ENCODE peak calls at places on chromosomes 6 and 20, in eight cellular contexts. One of them, this sample, is unnamed.

GRCh38 chr6:41239467-41240159 is 11.5 kb downstream of the TREML4 start:
- DNase-seq in CD8-positive, alpha-beta T cell: no peak
- DNase-seq in PC-3: no peak
- DNase-seq in naive thymus-derived CD4-positive, alpha-beta T cell: no peak
- DNase-seq in adrenal gland: no peak
- DNase-seq in CD8-positive, alpha-beta memory T cell: no peak
- DNase-seq in astrocyte: no peak
- DNase-seq in aorta: no peak
- DNase-seq in this sample: no peak

GRCh38 chr20:57804470-57805250 is 94.8 kb upstream of the PMEPA1 start:
- DNase-seq in CD8-positive, alpha-beta memory T cell: no peak
- DNase-seq in astrocyte: no peak
- DNase-seq in adrenal gland: no peak
- DNase-seq in PC-3: no peak
- DNase-seq in naive thymus-derived CD4-positive, alpha-beta T cell: no peak
- DNase-seq in aorta: no peak
- DNase-seq in CD8-positive, alpha-beta T cell: no peak
- DNase-seq in this sample: no peak

GRCh38 chr20:6466065-6466810 is 301.2 kb upstream of the BMP2 start:
- DNase-seq in naive thymus-derived CD4-positive, alpha-beta T cell: no peak
- DNase-seq in CD8-positive, alpha-beta memory T cell: no peak
- DNase-seq in PC-3: peak; percentile 27
- DNase-seq in astrocyte: peak; percentile 30
- DNase-seq in adrenal gland: no peak
- DNase-seq in aorta: no peak
- DNase-seq in CD8-positive, alpha-beta T cell: no peak
- DNase-seq in this sample: no peak

GRCh38 chr6:64467656-64468055 is 832.1 kb downstream of the PHF3 start:
- DNase-seq in astrocyte: no peak
- DNase-seq in CD8-positive, alpha-beta memory T cell: no peak
- DNase-seq in adrenal gland: no peak
- DNase-seq in CD8-positive, alpha-beta T cell: no peak
- DNase-seq in PC-3: no peak
- DNase-seq in aorta: peak; percentile 38
- DNase-seq in naive thymus-derived CD4-positive, alpha-beta T cell: no peak
- DNase-seq in this sample: no peak

GRCh38 chr20:4160761-4161305 is 145.5 kb upstream of the RNF24 start:
- DNase-seq in aorta: peak; percentile 86
- DNase-seq in PC-3: peak; percentile 38
- DNase-seq in CD8-positive, alpha-beta memory T cell: no peak
- DNase-seq in naive thymus-derived CD4-positive, alpha-beta T cell: no peak
- DNase-seq in adrenal gland: no peak
- DNase-seq in CD8-positive, alpha-beta T cell: no peak
- DNase-seq in astrocyte: peak; percentile 54
- DNase-seq in this sample: no peak

GRCh38 chr6:134564705-134565104 is 246.8 kb upstream of the SGK1 start:
- DNase-seq in PC-3: no peak
- DNase-seq in astrocyte: no peak
- DNase-seq in adrenal gland: no peak
- DNase-seq in CD8-positive, alpha-beta memory T cell: no peak
- DNase-seq in aorta: no peak
- DNase-seq in CD8-positive, alpha-beta T cell: no peak
- DNase-seq in naive thymus-derived CD4-positive, alpha-beta T cell: no peak
- DNase-seq in this sample: no peak

GRCh38 chr6:74507649-74508048 is 698.2 kb downstream of the COL12A1 start:
- DNase-seq in astrocyte: no peak
- DNase-seq in adrenal gland: no peak
- DNase-seq in CD8-positive, alpha-beta memory T cell: no peak
- DNase-seq in aorta: no peak
- DNase-seq in CD8-positive, alpha-beta T cell: no peak
- DNase-seq in naive thymus-derived CD4-positive, alpha-beta T cell: no peak
- DNase-seq in PC-3: no peak
- DNase-seq in this sample: no peak

GRCh38 chr6:79949235-79949634 is 1.9 kb upstream of the ELOVL4 start:
- DNase-seq in adrenal gland: peak; percentile 24
- DNase-seq in CD8-positive, alpha-beta T cell: peak; percentile 60
- DNase-seq in aorta: no peak
- DNase-seq in astrocyte: peak; percentile 46
- DNase-seq in naive thymus-derived CD4-positive, alpha-beta T cell: peak; percentile 52
- DNase-seq in CD8-positive, alpha-beta memory T cell: peak; percentile 50
- DNase-seq in PC-3: peak; percentile 66
- DNase-seq in this sample: no peak

GRCh38 chr6:1242439-1242838 is 69.5 kb upstream of the FOXQ1 start:
- DNase-seq in CD8-positive, alpha-beta memory T cell: no peak
- DNase-seq in aorta: no peak
- DNase-seq in CD8-positive, alpha-beta T cell: no peak
- DNase-seq in adrenal gland: no peak
- DNase-seq in PC-3: no peak
- DNase-seq in astrocyte: no peak
- DNase-seq in naive thymus-derived CD4-positive, alpha-beta T cell: no peak
- DNase-seq in this sample: no peak

GRCh38 chr6:5619249-5619648 is 357.9 kb downstream of the FARS2 start:
- DNase-seq in adrenal gland: no peak
- DNase-seq in PC-3: no peak
- DNase-seq in astrocyte: no peak
- DNase-seq in CD8-positive, alpha-beta T cell: peak; percentile 59
- DNase-seq in naive thymus-derived CD4-positive, alpha-beta T cell: peak; percentile 34
- DNase-seq in CD8-positive, alpha-beta memory T cell: peak; percentile 23
- DNase-seq in aorta: no peak
- DNase-seq in this sample: no peak

GRCh38 chr6:145688493-145688905 is 46.8 kb downstream of the EPM2A start:
- DNase-seq in CD8-positive, alpha-beta T cell: no peak
- DNase-seq in astrocyte: peak; percentile 71
- DNase-seq in CD8-positive, alpha-beta memory T cell: no peak
- DNase-seq in aorta: no peak
- DNase-seq in adrenal gland: no peak
- DNase-seq in naive thymus-derived CD4-positive, alpha-beta T cell: no peak
- DNase-seq in PC-3: peak; percentile 71
- DNase-seq in this sample: no peak

GRCh38 chr6:79941489-79942151 is 5.7 kb downstream of the ELOVL4 start:
- DNase-seq in adrenal gland: no peak
- DNase-seq in astrocyte: no peak
- DNase-seq in naive thymus-derived CD4-positive, alpha-beta T cell: no peak
- DNase-seq in CD8-positive, alpha-beta T cell: no peak
- DNase-seq in aorta: no peak
- DNase-seq in CD8-positive, alpha-beta memory T cell: no peak
- DNase-seq in PC-3: no peak
- DNase-seq in this sample: no peak

GRCh38 chr6:97049254-97050004 is 124.9 kb downstream of the KLHL32 start:
- DNase-seq in CD8-positive, alpha-beta T cell: no peak
- DNase-seq in naive thymus-derived CD4-positive, alpha-beta T cell: no peak
- DNase-seq in PC-3: no peak
- DNase-seq in astrocyte: no peak
- DNase-seq in CD8-positive, alpha-beta memory T cell: no peak
- DNase-seq in adrenal gland: no peak
- DNase-seq in aorta: no peak
- DNase-seq in this sample: no peak

GRCh38 chr6:66508433-66508832 is 801.4 kb upstream of the EYS start:
- DNase-seq in adrenal gland: no peak
- DNase-seq in astrocyte: peak; percentile 49
- DNase-seq in PC-3: peak; percentile 38
- DNase-seq in naive thymus-derived CD4-positive, alpha-beta T cell: no peak
- DNase-seq in aorta: no peak
- DNase-seq in CD8-positive, alpha-beta T cell: no peak
- DNase-seq in CD8-positive, alpha-beta memory T cell: no peak
- DNase-seq in this sample: no peak

DNA sequence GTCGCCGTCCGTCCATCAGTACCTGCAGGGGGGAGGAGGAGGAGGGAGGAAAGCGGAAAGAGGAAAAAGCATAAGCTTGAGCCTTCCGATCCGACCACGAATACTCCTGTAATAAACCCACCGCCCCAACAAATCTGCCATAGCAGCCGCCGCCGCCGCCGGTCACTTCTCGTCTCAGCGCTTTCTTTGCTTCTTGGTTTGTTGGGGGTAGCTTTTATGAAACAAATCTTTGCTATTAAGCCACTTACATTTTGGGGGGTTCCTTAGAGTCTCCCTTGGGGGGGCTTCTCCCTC is 277 bp downstream of the ADGRB3 start:
- DNase-seq in CD8-positive, alpha-beta memory T cell: no peak
- DNase-seq in aorta: no peak
- DNase-seq in PC-3: no peak
- DNase-seq in astrocyte: no peak
- DNase-seq in CD8-positive, alpha-beta T cell: no peak
- DNase-seq in adrenal gland: no peak
- DNase-seq in naive thymus-derived CD4-positive, alpha-beta T cell: no peak
- DNase-seq in this sample: no peak
- H3K4me3 ChIP-seq in CD8-positive, alpha-beta memory T cell: peak overlapping the region; percentile 26
- H3K4me3 ChIP-seq in aorta: peak overlapping the region; percentile 84
- H3K4me3 ChIP-seq in PC-3: peak overlapping the region; percentile 72
- H3K4me3 ChIP-seq in astrocyte: peak overlapping the region; percentile 84
- H3K4me3 ChIP-seq in CD8-positive, alpha-beta T cell: peak overlapping the region; percentile 28
- H3K4me3 ChIP-seq in adrenal gland: peak overlapping the region; percentile 30
- H3K4me3 ChIP-seq in naive thymus-derived CD4-positive, alpha-beta T cell: peak overlapping the region; percentile 22
- H3K4me3 ChIP-seq in this sample: peak overlapping the region; percentile 49

DNA sequence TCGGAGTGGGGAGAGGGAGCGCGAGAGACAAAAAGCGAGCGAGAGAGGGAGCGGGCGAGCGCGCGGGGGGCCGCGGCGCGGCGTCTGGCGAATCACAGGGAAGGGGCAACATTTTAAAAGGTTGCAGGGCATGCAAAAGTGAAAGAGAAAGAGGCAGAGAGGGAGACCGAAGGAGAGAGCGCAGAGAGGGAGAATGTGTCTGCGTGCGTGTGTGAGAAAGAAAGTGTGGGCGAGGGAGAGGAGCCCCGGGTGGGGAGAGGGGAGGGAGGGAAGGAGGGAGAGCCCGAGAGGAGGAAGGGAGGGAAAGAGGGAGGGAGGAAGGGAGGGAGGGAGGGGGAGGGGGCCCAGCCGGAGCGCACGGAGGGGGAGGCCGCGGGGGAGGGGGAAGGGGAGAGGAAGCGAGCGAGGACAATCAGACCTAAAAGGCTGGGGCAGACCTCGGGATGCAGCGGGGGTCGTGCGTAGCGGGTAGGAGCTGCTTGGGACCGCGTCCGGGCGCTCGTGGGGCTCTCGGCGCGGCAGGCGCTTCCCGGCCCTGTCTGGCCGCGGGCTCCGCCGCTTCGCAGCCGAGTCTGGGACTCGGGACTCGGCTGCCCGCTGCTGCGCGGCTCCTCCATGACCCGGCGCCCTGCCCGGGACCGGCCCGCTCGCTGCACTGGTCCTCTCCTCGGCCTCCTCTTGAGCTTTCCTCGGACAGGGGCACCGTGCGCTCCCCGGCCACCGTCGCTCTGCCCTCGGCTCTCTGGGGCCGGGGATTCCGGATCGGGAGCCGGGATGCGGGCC is 2.5 kb downstream of the TFAP2A start:
- DNase-seq in CD8-positive, alpha-beta T cell: peak; percentile 46
- DNase-seq in PC-3: peak; percentile 84
- DNase-seq in aorta: no peak
- DNase-seq in CD8-positive, alpha-beta memory T cell: peak; percentile 18
- DNase-seq in adrenal gland: peak; percentile 43
- DNase-seq in naive thymus-derived CD4-positive, alpha-beta T cell: peak; percentile 35
- DNase-seq in astrocyte: peak; percentile 34
- DNase-seq in this sample: peak; percentile 99
- H3K27me3 ChIP-seq in CD8-positive, alpha-beta T cell: peaks cover 66% of the 10 kb centered on the region
- H3K27me3 ChIP-seq in PC-3: no peaks in the 10 kb centered on the region
- H3K27me3 ChIP-seq in aorta: no peaks in the 10 kb centered on the region
- H3K27me3 ChIP-seq in CD8-positive, alpha-beta memory T cell: peaks cover 64% of the 10 kb centered on the region
- H3K27me3 ChIP-seq in adrenal gland: peaks cover 73% of the 10 kb centered on the region
- H3K27me3 ChIP-seq in naive thymus-derived CD4-positive, alpha-beta T cell: peaks cover 49% of the 10 kb centered on the region
- H3K27me3 ChIP-seq in astrocyte: peaks cover 94% of the 10 kb centered on the region
- H3K27me3 ChIP-seq in this sample: no peaks in the 10 kb centered on the region

GRCh38 chr6:150723857-150724256 is 124.2 kb downstream of the PLEKHG1 start:
- DNase-seq in CD8-positive, alpha-beta memory T cell: no peak
- DNase-seq in aorta: no peak
- DNase-seq in naive thymus-derived CD4-positive, alpha-beta T cell: no peak
- DNase-seq in CD8-positive, alpha-beta T cell: no peak
- DNase-seq in astrocyte: peak; percentile 23
- DNase-seq in PC-3: peak; percentile 71
- DNase-seq in adrenal gland: no peak
- DNase-seq in this sample: no peak

GRCh38 chr6:150723056-150723658 is 123.5 kb downstream of the PLEKHG1 start:
- DNase-seq in CD8-positive, alpha-beta memory T cell: no peak
- DNase-seq in astrocyte: no peak
- DNase-seq in PC-3: no peak
- DNase-seq in adrenal gland: no peak
- DNase-seq in CD8-positive, alpha-beta T cell: no peak
- DNase-seq in aorta: no peak
- DNase-seq in naive thymus-derived CD4-positive, alpha-beta T cell: no peak
- DNase-seq in this sample: no peak

GRCh38 chr6:150720774-150721233 is 121.1 kb downstream of the PLEKHG1 start:
- DNase-seq in CD8-positive, alpha-beta T cell: no peak
- DNase-seq in PC-3: peak; percentile 88
- DNase-seq in astrocyte: peak; percentile 94
- DNase-seq in aorta: no peak
- DNase-seq in CD8-positive, alpha-beta memory T cell: no peak
- DNase-seq in naive thymus-derived CD4-positive, alpha-beta T cell: no peak
- DNase-seq in adrenal gland: no peak
- DNase-seq in this sample: no peak

GRCh38 chr6:150719861-150720260 is 120.2 kb downstream of the PLEKHG1 start:
- DNase-seq in astrocyte: peak; percentile 45
- DNase-seq in CD8-positive, alpha-beta T cell: no peak
- DNase-seq in PC-3: no peak
- DNase-seq in CD8-positive, alpha-beta memory T cell: no peak
- DNase-seq in adrenal gland: no peak
- DNase-seq in naive thymus-derived CD4-positive, alpha-beta T cell: no peak
- DNase-seq in aorta: no peak
- DNase-seq in this sample: no peak

GRCh38 chr6:150721411-150722266 is 122.0 kb downstream of the PLEKHG1 start:
- DNase-seq in CD8-positive, alpha-beta T cell: no peak
- DNase-seq in naive thymus-derived CD4-positive, alpha-beta T cell: no peak
- DNase-seq in CD8-positive, alpha-beta memory T cell: no peak
- DNase-seq in aorta: no peak
- DNase-seq in adrenal gland: no peak
- DNase-seq in PC-3: no peak
- DNase-seq in astrocyte: no peak
- DNase-seq in this sample: no peak
- H3K4me3 ChIP-seq in CD8-positive, alpha-beta T cell: no peak overlapping the region
- H3K4me3 ChIP-seq in naive thymus-derived CD4-positive, alpha-beta T cell: no peak overlapping the region
- H3K4me3 ChIP-seq in CD8-positive, alpha-beta memory T cell: no peak overlapping the region
- H3K4me3 ChIP-seq in aorta: no peak overlapping the region
- H3K4me3 ChIP-seq in adrenal gland: no peak overlapping the region
- H3K4me3 ChIP-seq in PC-3: peak overlapping the region; percentile 31
- H3K4me3 ChIP-seq in astrocyte: peak overlapping the region; percentile 39
- H3K4me3 ChIP-seq in this sample: no peak overlapping the region

DNA sequence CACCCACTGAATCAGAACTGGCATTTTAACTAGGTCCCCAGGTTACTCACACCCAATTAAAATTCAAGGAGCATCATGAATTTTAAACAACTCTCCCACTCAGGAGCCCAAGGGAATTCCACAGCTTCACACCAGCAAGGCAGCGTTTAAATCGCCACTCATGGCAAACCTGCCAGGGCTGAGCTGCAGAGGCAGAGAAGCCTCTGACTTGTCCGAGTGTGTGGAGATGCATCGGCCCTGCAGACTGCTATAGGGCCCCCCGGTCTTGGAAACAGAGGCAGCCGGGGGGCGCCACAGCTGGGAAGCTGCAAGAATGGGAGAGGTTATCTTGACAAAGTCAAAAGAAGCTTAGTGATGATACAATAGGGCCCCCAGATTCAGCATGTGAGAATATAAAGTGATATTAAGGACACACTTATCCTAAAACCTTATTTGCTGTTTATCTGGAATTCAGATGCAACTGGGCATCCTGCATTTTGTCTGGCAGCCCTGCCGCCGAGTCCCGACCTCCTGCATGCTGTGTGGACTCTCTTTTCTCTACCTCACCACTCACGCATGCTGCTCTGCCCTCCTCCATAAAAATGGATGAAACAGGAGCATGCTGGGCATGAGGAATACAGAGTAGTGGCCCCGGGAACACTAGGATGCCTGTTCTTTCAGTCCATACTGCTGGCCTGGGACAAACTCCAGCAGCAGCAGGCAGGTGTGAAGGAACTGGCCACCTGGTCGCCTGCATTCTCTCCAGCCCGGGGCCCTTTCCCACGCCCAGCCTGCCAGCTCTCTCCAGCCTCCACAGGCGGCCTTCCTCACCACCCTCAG is 126.1 kb downstream of the PXDC1 start:
- DNase-seq in CD8-positive, alpha-beta T cell: no peak
- DNase-seq in adrenal gland: no peak
- DNase-seq in CD8-positive, alpha-beta memory T cell: no peak
- DNase-seq in aorta: no peak
- DNase-seq in astrocyte: no peak
- DNase-seq in naive thymus-derived CD4-positive, alpha-beta T cell: no peak
- DNase-seq in PC-3: no peak
- DNase-seq in this sample: no peak
- H3K27me3 ChIP-seq in CD8-positive, alpha-beta T cell: no peaks in the 10 kb centered on the region
- H3K27me3 ChIP-seq in adrenal gland: peaks cover 13% of the 10 kb centered on the region
- H3K27me3 ChIP-seq in CD8-positive, alpha-beta memory T cell: peaks cover 15% of the 10 kb centered on the region
- H3K27me3 ChIP-seq in aorta: no peaks in the 10 kb centered on the region
- H3K27me3 ChIP-seq in astrocyte: peaks cover 20% of the 10 kb centered on the region
- H3K27me3 ChIP-seq in naive thymus-derived CD4-positive, alpha-beta T cell: no peaks in the 10 kb centered on the region
- H3K27me3 ChIP-seq in PC-3: peaks cover 3% of the 10 kb centered on the region
- H3K27me3 ChIP-seq in this sample: no peaks in the 10 kb centered on the region

This sample was measured in MG63.